ENCODE peak calls at places on chromosomes 5 and 9, in ten cellular contexts. H is RWPE1, X is omental fat pad, T is coronary artery, V is endodermal cell, L is mucosa of descending colon, P is choroid plexus epithelial cell, B is foreskin fibroblast, Z is HFF-Myc, D is heart left ventricle. Y is an unnamed sample.
A peak's percentile ranks its signal among the peaks of the same experiment; 100 is the strongest.

GRCh38 chr5:7828269-7828668 is 22.7 kb downstream of the CFAP90 start:
- DNase-seq in H (no peak), X (no peak), T (no peak), V (no peak), L (no peak), P (no peak), B (no peak), Z (no peak), D (peak; percentile 46), Y (no peak)

GRCh38 chr9:86946712-86947145 is 577 bp downstream of the GAS1 start:
- DNase-seq in H (no peak), X (no peak), T (peak; percentile 81), V (peak; percentile 78), L (peak; percentile 63), P (peak; percentile 68), B (no peak), Z (no peak), D (peak; percentile 46), Y (no peak)

GRCh38 chr5:36147681-36148080 is 4.0 kb downstream of the LMBRD2 start:
- DNase-seq in H (no peak), X (no peak), T (no peak), V (no peak), L (no peak), P (peak; percentile 31), B (no peak), Z (no peak), D (no peak), Y (no peak)

GRCh38 chr5:172145870-172146747 is 41.9 kb downstream of the STK10 start:
- DNase-seq in H (peak; percentile 34), X (no peak), T (no peak), V (peak; percentile 51), L (peak; percentile 74), P (no peak), B (no peak), Z (no peak), D (no peak), Y (no peak)

GRCh38 chr5:37847978-37848425 is 8.2 kb upstream of the GDNF start:
- DNase-seq in H (peak; percentile 66), X (no peak), T (no peak), V (peak; percentile 57), L (no peak), P (peak; percentile 57), B (peak; percentile 77), Z (peak; percentile 78), D (no peak), Y (no peak)

GRCh38 chr5:87410941-87411340 is 1.8 kb downstream of the CCNH start:
- DNase-seq in H (no peak), X (no peak), T (no peak), V (no peak), L (no peak), P (peak; percentile 95), B (peak; percentile 75), Z (no peak), D (no peak), Y (peak; percentile 94)

GRCh38 chr5:60207031-60207430 is 313.5 kb upstream of the PDE4D start:
- DNase-seq in H (no peak), X (no peak), T (no peak), V (no peak), L (no peak), P (no peak), B (no peak), Z (no peak), D (no peak), Y (no peak)

GRCh38 chr9:18981471-18982245 is 51.4 kb downstream of the SAXO1 start:
- DNase-seq in H (no peak), X (no peak), T (no peak), V (no peak), L (no peak), P (peak; percentile 23), B (no peak), Z (no peak), D (no peak), Y (no peak)

GRCh38 chr5:112878760-112879159 is 17.7 kb downstream of the SRP19 start:
- DNase-seq in H (peak; percentile 69), X (no peak), T (no peak), V (no peak), L (no peak), P (peak; percentile 67), B (no peak), Z (no peak), D (no peak), Y (no peak)

GRCh38 chr5:171092194-171092593 is 216.9 kb upstream of the TLX3 start:
- DNase-seq in H (peak; percentile 69), X (no peak), T (no peak), V (no peak), L (no peak), P (peak; percentile 83), B (peak; percentile 49), Z (peak; percentile 5), D (no peak), Y (peak; percentile 18)

GRCh38 chr9:105441761-105442160 is 6.1 kb upstream of the FSD1L start:
- DNase-seq in H (no peak), X (no peak), T (no peak), V (no peak), L (no peak), P (no peak), B (no peak), Z (no peak), D (no peak), Y (no peak)

GRCh38 chr9:110933350-110934001 is 104.8 kb downstream of the LPAR1 start:
- DNase-seq in H (no peak), X (no peak), T (no peak), V (no peak), L (no peak), P (peak; percentile 45), B (no peak), Z (no peak), D (no peak), Y (no peak)

GRCh38 chr9:113705938-113706519 is 170.1 kb upstream of the ZNF618 start:
- DNase-seq in H (no peak), X (no peak), T (peak; percentile 43), V (peak; percentile 85), L (no peak), P (no peak), B (no peak), Z (no peak), D (no peak), Y (no peak)
- TF ChIP-seq CTCF in H (no peak), X (no peak), T (no peak), V (no peak), L (no peak), P (no peak), B (no peak), Z (no peak), D (no peak), Y (no peak)

DNA sequence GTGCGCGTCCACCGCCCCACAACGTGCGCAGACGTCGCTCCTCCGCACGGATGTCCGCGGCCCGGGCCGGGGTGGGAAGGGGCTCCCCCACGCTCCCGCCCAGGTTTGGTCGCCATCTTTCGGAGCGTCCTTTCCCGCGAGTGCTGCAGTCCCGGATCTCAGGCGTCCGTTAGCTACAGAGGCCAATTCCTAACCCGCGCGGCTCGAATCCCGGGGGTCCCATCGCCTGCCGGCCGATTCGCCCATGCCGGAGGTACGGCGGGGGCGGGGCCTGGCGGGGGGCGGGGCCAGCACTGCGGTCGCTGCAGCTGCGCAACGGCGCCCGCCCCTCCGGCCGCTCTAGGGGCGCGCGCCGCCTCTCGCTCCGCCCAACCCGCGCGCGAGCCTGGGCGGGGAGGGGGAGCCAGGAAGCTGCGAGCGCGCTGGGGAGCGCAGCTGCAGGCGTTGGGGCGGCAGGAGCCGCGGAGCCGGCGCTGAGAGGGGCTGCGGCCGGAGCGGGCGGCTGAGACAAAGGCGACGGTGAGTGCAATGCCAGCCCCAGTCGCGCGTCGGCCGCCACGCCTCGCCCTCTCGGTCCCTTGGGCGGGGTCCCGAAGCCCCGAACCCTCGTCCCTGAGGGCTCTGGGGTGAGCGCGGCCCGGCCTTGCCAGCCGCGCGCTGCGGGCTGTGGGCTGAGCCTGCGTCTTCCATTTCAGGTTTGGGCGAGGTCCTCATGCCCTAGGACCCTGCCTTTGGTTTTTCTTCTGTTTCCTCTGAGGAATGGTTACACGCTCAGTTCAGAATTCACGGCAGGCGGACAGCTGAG is at the start of gene CDC42SE2:
- DNase-seq in H (peak; percentile 90), X (peak; percentile 51), T (peak; percentile 89), V (peak; percentile 93), L (peak; percentile 92), P (peak; percentile 86), B (peak; percentile 88), Z (peak; percentile 29), D (peak; percentile 88), Y (peak; percentile 37)
- TF ChIP-seq CTCF in H (no peak), X (no peak), T (no peak), V (no peak), L (no peak), P (no peak), B (no peak), Z (no peak), D (no peak), Y (no peak)

GRCh38 chr9:83714316-83714715 is 6.6 kb upstream of the UBQLN1 start:
- DNase-seq in H (no peak), X (no peak), T (no peak), V (no peak), L (no peak), P (peak; percentile 18), B (no peak), Z (no peak), D (no peak), Y (no peak)
- TF ChIP-seq CTCF in H (peak; percentile 25), X (no peak), T (no peak), V (peak; percentile 35), L (no peak), P (peak; percentile 45), B (peak; percentile 15), Z (peak; percentile 20), D (no peak), Y (peak; percentile 48)

GRCh38 chr5:168214886-168215285 is 76.6 kb upstream of the WWC1 start:
- DNase-seq in H (no peak), X (no peak), T (no peak), V (no peak), L (no peak), P (no peak), B (no peak), Z (no peak), D (no peak), Y (no peak)

GRCh38 chr5:168209561-168209960 is 81.9 kb upstream of the WWC1 start:
- DNase-seq in H (no peak), X (no peak), T (no peak), V (no peak), L (no peak), P (no peak), B (no peak), Z (no peak), D (no peak), Y (no peak)

GRCh38 chr5:168209987-168210386 is 81.5 kb upstream of the WWC1 start:
- DNase-seq in H (no peak), X (no peak), T (no peak), V (no peak), L (no peak), P (no peak), B (no peak), Z (no peak), D (no peak), Y (no peak)

GRCh38 chr5:168214071-168214470 is 77.4 kb upstream of the WWC1 start:
- DNase-seq in H (no peak), X (no peak), T (no peak), V (peak; percentile 66), L (no peak), P (no peak), B (no peak), Z (no peak), D (no peak), Y (no peak)

DNA sequence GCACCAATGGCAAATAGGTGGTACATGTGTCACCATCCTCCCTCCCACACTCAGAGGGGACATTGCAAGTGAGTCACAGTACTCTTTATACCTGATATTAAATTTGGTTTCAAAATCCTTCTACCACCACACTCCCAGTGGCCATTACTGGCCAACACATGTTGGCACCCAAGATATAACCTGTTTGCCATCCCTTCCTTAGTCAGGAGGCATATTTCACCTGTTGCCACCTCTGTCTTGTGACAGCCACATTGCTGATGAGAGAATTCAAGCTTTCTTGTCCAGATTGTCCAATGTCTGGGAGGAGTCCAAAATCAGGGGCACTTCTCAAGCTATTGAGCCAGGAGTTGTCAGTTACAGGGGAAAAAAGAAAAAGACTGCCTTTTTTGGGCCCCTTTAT is 80.2 kb upstream of the WWC1 start:
- DNase-seq in H (no peak), X (no peak), T (no peak), V (no peak), L (no peak), P (no peak), B (no peak), Z (no peak), D (no peak), Y (no peak)
- TF ChIP-seq CTCF in H (no peak), X (no peak), T (no peak), V (peak; percentile 31), L (no peak), P (no peak), B (no peak), Z (no peak), D (no peak), Y (no peak)

Y was measured in retinal pigment epithelial cell.